ENCODE peak calls at places on chromosomes 16 and 17, in five cellular contexts. One of them, this sample, is unnamed. For H3K9me3, the result is how much of the 10 kb centered on the place peaks cover.

GRCh38 chr16:70349783-70350182 is 3.1 kb downstream of the DDX19A start:
- DNase-seq in prostate gland: no peak
- DNase-seq in HCT116: no peak
- DNase-seq in upper lobe of left lung: no peak
- DNase-seq in HepG2: no peak
- DNase-seq in this sample: no peak

GRCh38 chr17:8426802-8427201 is 8.9 kb upstream of the NDEL1 start:
- DNase-seq in prostate gland: no peak
- DNase-seq in HCT116: no peak
- DNase-seq in upper lobe of left lung: no peak
- DNase-seq in HepG2: no peak
- DNase-seq in this sample: no peak

GRCh38 chr17:21460358-21460757 is 84.2 kb downstream of the KCNJ12 start:
- DNase-seq in prostate gland: no peak
- DNase-seq in HCT116: no peak
- DNase-seq in upper lobe of left lung: no peak
- DNase-seq in HepG2: no peak
- DNase-seq in this sample: no peak

GRCh38 chr17:11391134-11391533 is 150.1 kb downstream of the SHISA6 start:
- DNase-seq in prostate gland: no peak
- DNase-seq in HCT116: no peak
- DNase-seq in upper lobe of left lung: no peak
- DNase-seq in HepG2: peak
- DNase-seq in this sample: no peak

GRCh38 chr17:1431631-1432104 is 24.4 kb downstream of the CRK start:
- DNase-seq in prostate gland: no peak
- DNase-seq in HCT116: no peak
- DNase-seq in upper lobe of left lung: no peak
- DNase-seq in HepG2: no peak
- DNase-seq in this sample: no peak

GRCh38 chr16:67540756-67541155 is 12.1 kb downstream of the RIPOR1 start:
- DNase-seq in prostate gland: no peak
- DNase-seq in HCT116: no peak
- DNase-seq in upper lobe of left lung: no peak
- DNase-seq in HepG2: no peak
- DNase-seq in this sample: no peak

GRCh38 chr16:1571012-1571671 is 37.7 kb downstream of the TMEM204 start:
- DNase-seq in prostate gland: no peak
- DNase-seq in HCT116: no peak
- DNase-seq in upper lobe of left lung: no peak
- DNase-seq in HepG2: no peak
- DNase-seq in this sample: no peak

GRCh38 chr16:69917311-69917710 is 33.8 kb upstream of the CLEC18A start:
- DNase-seq in prostate gland: no peak
- DNase-seq in HCT116: no peak
- DNase-seq in upper lobe of left lung: no peak
- DNase-seq in HepG2: no peak
- DNase-seq in this sample: no peak

GRCh38 chr17:40936437-40936971 is 942 bp downstream of the KRT23 start:
- DNase-seq in prostate gland: peak
- DNase-seq in HCT116: no peak
- DNase-seq in upper lobe of left lung: peak
- DNase-seq in HepG2: peak
- DNase-seq in this sample: peak

GRCh38 chr16:64910351-64910750 is 211.5 kb downstream of the CDH11 start:
- DNase-seq in prostate gland: no peak
- DNase-seq in HCT116: no peak
- DNase-seq in upper lobe of left lung: no peak
- DNase-seq in HepG2: no peak
- DNase-seq in this sample: no peak

GRCh38 chr16:35754391-35755369 is 2295.3 kb downstream of the TP53TG3F start:
- DNase-seq in prostate gland: no peak
- DNase-seq in HCT116: no peak
- DNase-seq in upper lobe of left lung: peak
- DNase-seq in HepG2: no peak
- DNase-seq in this sample: peak

GRCh38 chr16:35753559-35754390 is 2294.4 kb downstream of the TP53TG3F start:
- DNase-seq in prostate gland: no peak
- DNase-seq in HCT116: no peak
- DNase-seq in upper lobe of left lung: peak
- DNase-seq in HepG2: no peak
- DNase-seq in this sample: peak

GRCh38 chr16:35751191-35751941 is 2292.0 kb downstream of the TP53TG3F start:
- DNase-seq in prostate gland: no peak
- DNase-seq in HCT116: no peak
- DNase-seq in upper lobe of left lung: peak
- DNase-seq in HepG2: no peak
- DNase-seq in this sample: peak

GRCh38 chr16:35752012-35752772 is 2292.8 kb downstream of the TP53TG3F start:
- DNase-seq in prostate gland: no peak
- DNase-seq in HCT116: no peak
- DNase-seq in upper lobe of left lung: peak
- DNase-seq in HepG2: no peak
- DNase-seq in this sample: no peak

GRCh38 chr16:35752773-35753558 is 2293.6 kb downstream of the TP53TG3F start:
- DNase-seq in prostate gland: no peak
- DNase-seq in HCT116: no peak
- DNase-seq in upper lobe of left lung: peak
- DNase-seq in HepG2: no peak
- DNase-seq in this sample: peak
- H3K9me3 ChIP-seq in prostate gland: under half
- H3K9me3 ChIP-seq in HCT116: under half
- H3K9me3 ChIP-seq in upper lobe of left lung: under half
- H3K9me3 ChIP-seq in HepG2: half or more
- H3K9me3 ChIP-seq in this sample: under half

GRCh38 chr17:80454557-80455327 is 21.7 kb downstream of the NPTX1 start:
- DNase-seq in prostate gland: peak
- DNase-seq in HCT116: peak
- DNase-seq in upper lobe of left lung: peak
- DNase-seq in HepG2: peak
- DNase-seq in this sample: peak

GRCh38 chr17:80453980-80454556 is 22.3 kb downstream of the NPTX1 start:
- DNase-seq in prostate gland: no peak
- DNase-seq in HCT116: no peak
- DNase-seq in upper lobe of left lung: peak
- DNase-seq in HepG2: peak
- DNase-seq in this sample: no peak

GRCh38 chr17:80452173-80452915 is 24.1 kb downstream of the NPTX1 start:
- DNase-seq in prostate gland: no peak
- DNase-seq in HCT116: no peak
- DNase-seq in upper lobe of left lung: peak
- DNase-seq in HepG2: no peak
- DNase-seq in this sample: no peak

GRCh38 chr17:80455328-80455710 is 21.1 kb downstream of the NPTX1 start:
- DNase-seq in prostate gland: no peak
- DNase-seq in HCT116: peak
- DNase-seq in upper lobe of left lung: no peak
- DNase-seq in HepG2: peak
- DNase-seq in this sample: no peak

GRCh38 chr17:80453126-80453979 is 23.1 kb downstream of the NPTX1 start:
- DNase-seq in prostate gland: no peak
- DNase-seq in HCT116: no peak
- DNase-seq in upper lobe of left lung: no peak
- DNase-seq in HepG2: no peak
- DNase-seq in this sample: no peak
- TF ChIP-seq POLR2AphosphoS5 in prostate gland: no peak
- TF ChIP-seq POLR2AphosphoS5 in HCT116: no peak
- TF ChIP-seq POLR2AphosphoS5 in upper lobe of left lung: no peak
- TF ChIP-seq POLR2AphosphoS5 in HepG2: no peak
- TF ChIP-seq POLR2AphosphoS5 in this sample: no peak

GRCh38 chr16:31842864-31843263 is 30.7 kb upstream of the ZNF267 start:
- DNase-seq in prostate gland: no peak
- DNase-seq in HCT116: no peak
- DNase-seq in upper lobe of left lung: no peak
- DNase-seq in HepG2: no peak
- DNase-seq in this sample: no peak
- H3K9me3 ChIP-seq in prostate gland: under half
- H3K9me3 ChIP-seq in HCT116: under half
- H3K9me3 ChIP-seq in upper lobe of left lung: under half
- H3K9me3 ChIP-seq in HepG2: under half
- H3K9me3 ChIP-seq in this sample: under half

DNA sequence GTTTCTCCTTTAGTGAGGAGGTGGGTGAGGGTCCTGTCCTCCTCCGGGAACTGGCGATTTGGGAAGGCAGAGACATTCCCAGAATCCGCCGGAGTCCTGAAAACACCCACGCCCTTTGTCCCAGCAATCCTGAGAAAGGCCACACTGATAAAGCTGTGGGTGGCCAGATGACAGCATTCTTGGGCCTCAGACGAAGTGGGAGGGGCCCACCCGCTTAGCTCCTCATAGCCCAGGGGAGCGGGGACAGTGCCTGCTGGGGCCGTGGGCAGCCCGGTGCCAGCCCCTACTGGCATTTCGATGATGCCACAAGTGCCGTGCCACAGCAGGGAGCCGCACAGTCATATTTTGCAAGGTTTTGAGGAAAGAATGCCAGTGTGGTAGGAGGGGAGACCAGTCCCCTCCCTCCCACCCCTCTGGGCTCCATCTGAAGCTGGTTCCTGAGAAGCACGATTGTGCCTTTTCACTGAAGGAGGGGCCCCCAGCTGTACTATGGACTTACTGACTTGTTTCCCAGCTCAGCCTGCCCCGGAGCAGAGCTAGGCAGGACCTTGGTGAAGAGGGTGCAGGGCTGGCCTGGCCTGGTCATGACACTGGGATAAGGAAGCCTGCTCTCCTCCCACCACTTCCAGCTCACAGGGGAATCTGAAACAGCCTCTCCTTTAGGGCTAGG is 20.9 kb upstream of the MPRIP start:
- DNase-seq in prostate gland: no peak
- DNase-seq in HCT116: no peak
- DNase-seq in upper lobe of left lung: peak
- DNase-seq in HepG2: peak
- DNase-seq in this sample: peak
- TF ChIP-seq POLR2AphosphoS5 in prostate gland: no peak
- TF ChIP-seq POLR2AphosphoS5 in HCT116: peak
- TF ChIP-seq POLR2AphosphoS5 in upper lobe of left lung: peak
- TF ChIP-seq POLR2AphosphoS5 in HepG2: no peak
- TF ChIP-seq POLR2AphosphoS5 in this sample: no peak

GRCh38 chr17:16438557-16439302 is 23.4 kb downstream of the TRPV2 start:
- DNase-seq in prostate gland: peak
- DNase-seq in HCT116: peak
- DNase-seq in upper lobe of left lung: peak
- DNase-seq in HepG2: peak
- DNase-seq in this sample: peak
- H3K9me3 ChIP-seq in prostate gland: under half
- H3K9me3 ChIP-seq in HCT116: under half
- H3K9me3 ChIP-seq in upper lobe of left lung: under half
- H3K9me3 ChIP-seq in HepG2: under half
- H3K9me3 ChIP-seq in this sample: under half

DNA sequence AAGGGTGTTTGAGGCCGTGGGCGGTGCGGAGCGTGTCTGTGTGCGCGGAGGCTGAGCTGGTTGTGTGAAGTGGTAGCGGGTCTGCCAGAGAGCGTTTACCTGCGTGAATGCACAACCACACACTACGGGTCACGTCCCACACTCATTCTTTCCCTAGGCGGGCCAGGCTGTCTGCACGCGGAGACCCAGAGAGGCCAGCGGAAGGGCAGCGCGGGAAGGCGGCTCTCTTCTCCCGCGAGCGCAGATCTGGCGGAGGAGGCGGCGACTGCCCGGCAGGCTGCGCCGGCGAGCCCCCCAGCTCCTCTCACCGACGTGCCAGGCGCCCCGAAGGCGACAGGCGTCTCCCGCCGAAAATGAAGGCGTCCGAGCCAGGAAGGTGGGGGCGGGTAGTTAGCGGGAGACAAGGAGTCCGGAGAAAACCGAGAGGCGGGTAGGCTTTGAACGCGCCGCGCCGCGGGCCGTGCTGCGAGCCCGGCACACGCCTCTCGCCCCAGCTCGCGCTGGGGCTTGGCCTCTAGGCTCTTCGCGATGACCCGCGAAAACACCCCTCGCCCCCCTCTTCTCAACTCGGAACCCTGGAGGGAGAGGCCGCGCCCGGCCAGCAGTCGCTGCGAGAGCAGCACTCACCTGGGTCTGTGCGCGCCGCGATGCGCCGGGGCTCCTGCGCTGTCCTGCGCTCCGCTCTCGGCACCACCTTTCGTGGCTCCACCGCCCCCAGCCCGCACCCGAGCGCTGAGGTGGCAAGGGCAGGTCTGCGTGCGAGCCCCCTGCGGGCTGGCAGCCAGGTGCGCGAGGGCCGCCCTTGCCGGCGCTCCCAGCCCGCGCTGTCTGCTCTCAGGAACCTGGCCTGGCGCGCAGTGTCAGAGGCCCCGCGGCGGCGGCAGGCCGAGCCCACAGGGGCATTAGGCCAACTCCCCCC is 2.0 kb upstream of the FOXF1 start:
- DNase-seq in prostate gland: no peak
- DNase-seq in HCT116: no peak
- DNase-seq in upper lobe of left lung: peak
- DNase-seq in HepG2: no peak
- DNase-seq in this sample: no peak
- TF ChIP-seq POLR2AphosphoS5 in prostate gland: no peak
- TF ChIP-seq POLR2AphosphoS5 in HCT116: no peak
- TF ChIP-seq POLR2AphosphoS5 in upper lobe of left lung: no peak
- TF ChIP-seq POLR2AphosphoS5 in HepG2: no peak
- TF ChIP-seq POLR2AphosphoS5 in this sample: no peak

DNA sequence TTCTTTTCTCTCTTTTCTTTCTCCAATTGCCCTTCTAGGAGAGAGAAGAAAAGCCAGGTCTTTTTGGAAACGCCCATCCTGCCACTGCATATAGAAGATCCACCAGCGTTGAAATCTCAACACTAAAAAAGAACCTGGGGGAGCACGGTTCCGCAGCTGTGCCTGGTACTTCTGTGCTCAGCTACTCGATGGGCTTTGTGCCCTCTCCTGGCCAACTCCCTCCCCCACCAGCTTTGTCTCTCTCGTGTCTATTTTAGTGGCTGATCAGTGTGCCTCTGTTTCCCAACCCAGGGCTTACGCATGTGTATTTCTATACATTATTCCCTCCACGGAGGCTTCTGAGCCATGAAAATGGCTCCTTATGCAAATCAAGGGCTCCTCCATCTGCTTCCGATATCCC is 83.6 kb downstream of the RBFOX3 start:
- DNase-seq in prostate gland: no peak
- DNase-seq in HCT116: no peak
- DNase-seq in upper lobe of left lung: no peak
- DNase-seq in HepG2: no peak
- DNase-seq in this sample: no peak
- H3K9me3 ChIP-seq in prostate gland: under half
- H3K9me3 ChIP-seq in HCT116: under half
- H3K9me3 ChIP-seq in upper lobe of left lung: under half
- H3K9me3 ChIP-seq in HepG2: under half
- H3K9me3 ChIP-seq in this sample: under half

GRCh38 chr17:7308625-7309433 is 1.4 kb downstream of the EIF5A start:
- DNase-seq in prostate gland: peak
- DNase-seq in HCT116: peak
- DNase-seq in upper lobe of left lung: no peak
- DNase-seq in HepG2: peak
- DNase-seq in this sample: peak
- TF ChIP-seq POLR2AphosphoS5 in prostate gland: peak
- TF ChIP-seq POLR2AphosphoS5 in HCT116: peak
- TF ChIP-seq POLR2AphosphoS5 in upper lobe of left lung: peak
- TF ChIP-seq POLR2AphosphoS5 in HepG2: peak
- TF ChIP-seq POLR2AphosphoS5 in this sample: peak

GRCh38 chr17:82943751-82944150 is 103.9 kb upstream of the ZNF750 start:
- DNase-seq in prostate gland: no peak
- DNase-seq in HCT116: no peak
- DNase-seq in upper lobe of left lung: peak
- DNase-seq in HepG2: no peak
- DNase-seq in this sample: peak
- H3K9me3 ChIP-seq in prostate gland: under half
- H3K9me3 ChIP-seq in HCT116: under half
- H3K9me3 ChIP-seq in upper lobe of left lung: under half
- H3K9me3 ChIP-seq in HepG2: under half
- H3K9me3 ChIP-seq in this sample: under half